ENCODE peak calls at places on chromosomes 6 and 20, in four cellular contexts. V, F, E and X are unnamed samples.

GRCh38 chr6:167275001-167275400 is 16.1 kb upstream of the UNC93A start:
- DNase-seq in F (no peak), E (peak), V (no peak), X (no peak)

GRCh38 chr6:72952808-72953630 is 272.3 kb downstream of the KHDC1L start:
- DNase-seq in F (no peak), V (no peak), E (no peak), X (no peak)

GRCh38 chr6:108847738-108848115 is 495 bp upstream of the ARMC2 start:
- DNase-seq in V (no peak), E (no peak), F (no peak), X (no peak)

GRCh38 chr6:73455865-73456629 is 4.0 kb upstream of the CGAS start:
- DNase-seq in V (no peak), F (no peak), E (no peak), X (no peak)

GRCh38 chr20:45685896-45686295 is 15.9 kb upstream of the WFDC11 start:
- DNase-seq in E (no peak), V (no peak), F (no peak), X (no peak)

GRCh38 chr6:391559-392440 is at the start of gene IRF4:
- DNase-seq in E (no peak), V (no peak), F (peak), X (no peak)

GRCh38 chr6:37306026-37306425 is 47.8 kb upstream of the RNF8 start:
- DNase-seq in E (no peak), V (no peak), F (no peak), X (no peak)

GRCh38 chr6:16130932-16131387 is 2.1 kb downstream of the MYLIP start:
- DNase-seq in E (peak), V (no peak), F (peak), X (no peak)